ENCODE peak calls at places on chromosomes 7 and 10, in six cellular contexts. C, I, H, N, J and P are unnamed samples.

GRCh38 chr10:116948530-116948870 is 56.5 kb downstream of the SHTN1 start:
- DNase-seq in I (no peak), C (no peak), H (no peak), J (no peak), N (no peak), P (no peak)

GRCh38 chr7:26368542-26368941 is 76.9 kb downstream of the SNX10 start:
- DNase-seq in I (no peak), N (no peak), C (no peak), J (no peak), H (no peak), P (no peak)

GRCh38 chr10:15163261-15163864 is 5.1 kb downstream of the NMT2 start:
- DNase-seq in I (no peak), H (no peak), N (no peak), C (no peak), J (no peak), P (no peak)

GRCh38 chr10:93224005-93224779 is 150.5 kb downstream of the CYP26A1 start:
- DNase-seq in C (no peak), I (no peak), H (no peak), J (no peak), N (no peak), P (no peak)

GRCh38 chr7:116652793-116653192 is 19.2 kb upstream of the MET start:
- DNase-seq in I (no peak), H (no peak), N (no peak), C (no peak), J (no peak), P (no peak)

GRCh38 chr7:115008465-115009114 is 86.7 kb downstream of the MDFIC start:
- DNase-seq in C (no peak), H (peak), J (peak), N (no peak), I (no peak), P (no peak)

GRCh38 chr7:92527300-92528187 is 776 bp downstream of the PEX1 start:
- DNase-seq in H (peak), N (peak), C (peak), I (peak), J (peak), P (no peak)

GRCh38 chr10:77605466-77605865 is 32.1 kb downstream of the KCNMA1 start:
- DNase-seq in J (no peak), H (no peak), I (no peak), C (peak), N (no peak), P (no peak)

GRCh38 chr7:3754488-3755365 is 453.7 kb downstream of the SDK1 start:
- DNase-seq in H (peak), C (peak), N (no peak), I (no peak), J (no peak), P (no peak)

GRCh38 chr10:71124921-71125748 is 87.2 kb upstream of the UNC5B start:
- DNase-seq in I (no peak), N (no peak), C (no peak), H (no peak), J (no peak), P (peak)
- TF ChIP-seq CTCF in I (no peak), N (no peak), C (no peak), H (no peak), J (no peak), P (no peak)

GRCh38 chr10:122120008-122120744 is 131.2 kb downstream of the TACC2 start:
- DNase-seq in J (no peak), C (peak), H (no peak), N (no peak), I (no peak), P (no peak)
- TF ChIP-seq CTCF in J (no peak), C (no peak), H (no peak), N (no peak), I (no peak), P (no peak)

DNA sequence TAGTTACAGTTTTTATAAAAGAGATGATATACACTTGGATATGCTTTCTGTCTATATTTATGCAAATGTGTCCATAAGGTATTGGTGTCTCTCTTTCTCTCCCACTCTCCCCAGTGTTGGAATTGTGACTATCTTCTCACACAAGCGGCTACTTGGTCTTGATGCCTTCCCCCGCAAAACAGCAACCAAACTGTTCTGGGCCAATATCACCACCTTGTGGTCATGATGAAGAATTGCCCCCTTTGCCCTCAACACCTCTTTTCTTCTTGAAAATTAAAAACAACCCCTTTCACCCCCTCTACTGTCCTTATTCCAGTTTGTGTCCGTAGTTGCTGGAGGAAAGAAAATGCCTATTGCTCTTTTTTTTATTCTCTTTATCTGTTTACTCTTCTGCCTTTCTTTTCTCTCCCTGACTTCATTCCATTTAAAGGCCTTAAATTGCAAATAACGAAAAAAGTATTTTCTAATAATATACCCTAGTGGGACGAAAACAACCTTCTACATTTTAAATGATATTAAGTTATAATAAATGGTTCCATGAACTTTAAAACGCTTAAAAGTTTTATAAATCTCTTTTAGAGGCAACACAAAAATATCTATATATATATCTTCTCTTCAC is 65.0 kb downstream of the IKZF1 start:
- DNase-seq in C (peak), N (no peak), H (no peak), I (peak), J (no peak), P (no peak)
- TF ChIP-seq CTCF in C (peak), N (peak), H (peak), I (peak), J (no peak), P (peak)

GRCh38 chr7:152887191-152887590 is 127.6 kb downstream of the ACTR3B start:
- DNase-seq in I (no peak), C (no peak), H (no peak), N (no peak), J (no peak), P (no peak)
- TF ChIP-seq CTCF in I (no peak), C (no peak), H (no peak), N (no peak), J (no peak), P (no peak)

DNA sequence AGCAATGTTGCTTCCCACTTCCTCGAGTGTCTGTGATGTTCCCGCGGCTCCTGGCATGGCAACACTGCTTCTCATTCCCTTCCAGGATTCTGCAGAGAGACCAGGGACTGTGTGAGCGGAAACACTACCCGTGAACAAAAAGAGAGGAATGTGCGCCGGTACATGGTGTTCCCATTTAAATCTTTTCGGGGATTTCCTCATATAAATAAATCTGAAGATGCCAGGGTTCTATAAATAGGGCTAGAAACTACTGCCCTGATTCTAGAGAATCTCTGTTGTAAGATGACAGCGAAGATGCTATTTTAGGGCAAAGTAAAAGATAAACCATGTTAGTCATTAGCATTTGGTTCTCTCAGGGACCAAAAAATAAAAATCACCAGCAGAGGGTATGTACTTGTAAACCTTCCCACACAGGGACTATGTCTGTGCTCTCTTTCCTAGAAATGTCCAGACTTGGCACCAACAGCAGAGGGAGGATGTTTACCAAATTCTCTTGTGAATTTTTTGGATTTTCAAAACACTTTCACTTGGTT is 92.2 kb upstream of the DDC start:
- DNase-seq in N (no peak), I (no peak), C (peak), J (peak), H (peak), P (no peak)
- TF ChIP-seq CTCF in N (no peak), I (no peak), C (no peak), J (no peak), H (no peak), P (peak)

GRCh38 chr7:44375236-44375699 is 49.9 kb upstream of the CAMK2B start:
- DNase-seq in J (no peak), N (no peak), C (peak), I (peak), H (peak), P (peak)
- TF ChIP-seq CTCF in J (no peak), N (no peak), C (peak), I (no peak), H (peak), P (no peak)

DNA sequence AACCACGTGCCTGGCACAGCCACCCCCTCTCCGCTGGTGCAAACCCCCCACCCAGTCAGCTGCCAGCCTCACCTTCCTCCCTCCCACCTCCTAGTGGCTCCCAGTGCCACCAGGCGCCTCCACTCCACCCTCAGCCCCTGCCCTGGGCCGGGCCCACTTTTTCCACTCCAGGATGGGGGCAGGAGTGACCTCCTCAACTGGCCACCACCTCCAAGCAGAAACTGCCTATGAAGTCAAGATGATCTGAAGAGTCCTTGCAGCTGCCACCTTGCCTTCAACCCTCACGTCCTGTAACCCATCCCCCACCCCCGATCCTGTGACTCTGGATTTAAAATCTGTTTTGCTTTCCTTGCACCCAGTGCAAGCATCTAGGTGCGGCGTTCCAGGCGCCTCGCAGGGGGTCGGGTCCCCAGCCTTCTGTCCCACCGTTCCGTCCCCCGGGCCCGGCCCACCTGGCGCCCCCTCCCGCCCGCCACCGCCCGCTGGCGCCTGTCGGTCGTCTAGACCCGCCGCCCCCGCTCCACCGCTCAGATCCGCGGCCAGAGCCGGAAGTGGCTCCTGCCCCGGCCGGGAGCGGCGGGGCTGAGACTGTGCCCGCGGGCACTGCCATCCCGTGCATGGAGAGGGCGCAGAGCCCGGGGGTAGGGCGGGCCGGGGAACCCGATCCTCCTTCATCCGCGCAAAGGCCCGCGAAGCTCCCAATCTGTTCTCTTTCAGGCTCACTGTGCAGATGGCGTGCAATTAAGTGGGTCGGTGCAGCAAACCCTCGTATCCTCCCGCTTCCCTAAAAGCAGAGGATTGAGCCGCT is 51.2 kb upstream of the GTF2I start:
- DNase-seq in C (peak), J (no peak), I (peak), N (peak), H (peak), P (no peak)
- TF ChIP-seq CTCF in C (peak), J (no peak), I (no peak), N (no peak), H (no peak), P (no peak)